ENCODE peak calls at places on chromosomes 3 and 15, in seven cellular contexts. W, D, Z, C, U, L and O are unnamed samples.

GRCh38 chr3:13110678-13111116 is 37.5 kb upstream of the IQSEC1 start:
- DNase-seq in W (peak), D (peak), Z (peak), C (no peak), U (no peak), L (peak), O (peak)

GRCh38 chr3:141275032-141275422 is 43.4 kb downstream of the PXYLP1 start:
- DNase-seq in W (peak), D (peak), Z (no peak), C (no peak), U (peak), L (peak), O (no peak)

GRCh38 chr3:42214565-42215283 is 51.3 kb downstream of the CCK start:
- DNase-seq in W (peak), D (peak), Z (no peak), C (no peak), U (peak), L (no peak), O (no peak)

GRCh38 chr3:42067324-42067723 is 23.8 kb upstream of the TRAK1 start:
- DNase-seq in W (peak), D (no peak), Z (no peak), C (no peak), U (peak), L (no peak), O (no peak)

GRCh38 chr15:56916825-56917477 is 1.5 kb upstream of the TCF12 start:
- DNase-seq in W (no peak), D (no peak), Z (no peak), C (no peak), U (no peak), L (no peak), O (peak)

GRCh38 chr3:42402394-42403100 is 7.9 kb downstream of the LYZL4 start:
- DNase-seq in W (no peak), D (no peak), Z (no peak), C (no peak), U (no peak), L (no peak), O (no peak)

GRCh38 chr15:95620934-95621579 is 709.4 kb upstream of the NR2F2 start:
- DNase-seq in W (peak), D (no peak), Z (no peak), C (no peak), U (peak), L (no peak), O (no peak)

GRCh38 chr3:78139166-78139565 is 1099.3 kb downstream of the ROBO2 start:
- DNase-seq in W (no peak), D (peak), Z (no peak), C (no peak), U (no peak), L (no peak), O (no peak)